ENCODE peak calls at places on chromosome 10, in six cellular contexts. One of them, this sample, is unnamed.

GRCh38 chr10:101560293-101561067 is 27.6 kb downstream of the POLL start:
- DNase-seq in HS-5: no peak
- DNase-seq in progenitor cell of endocrine pancreas: no peak
- DNase-seq in HTR-8/SVneo: no peak
- DNase-seq in astrocyte of the cerebellum: no peak
- DNase-seq in A549: no peak
- DNase-seq in this sample: peak; percentile 42

GRCh38 chr10:74991435-74991834 is 120.0 kb upstream of the SAMD8 start:
- DNase-seq in HS-5: no peak
- DNase-seq in progenitor cell of endocrine pancreas: no peak
- DNase-seq in HTR-8/SVneo: peak; percentile 48
- DNase-seq in astrocyte of the cerebellum: no peak
- DNase-seq in A549: peak; percentile 75
- DNase-seq in this sample: no peak

GRCh38 chr10:126459878-126460481 is 71.7 kb upstream of the ADAM12 start:
- DNase-seq in HS-5: peak; percentile 87
- DNase-seq in progenitor cell of endocrine pancreas: no peak
- DNase-seq in HTR-8/SVneo: peak; percentile 64
- DNase-seq in astrocyte of the cerebellum: peak; percentile 57
- DNase-seq in A549: peak; percentile 90
- DNase-seq in this sample: no peak

GRCh38 chr10:110336111-110336721 is 31.5 kb upstream of the SMNDC1 start:
- DNase-seq in HS-5: peak; percentile 94
- DNase-seq in progenitor cell of endocrine pancreas: no peak
- DNase-seq in HTR-8/SVneo: peak; percentile 58
- DNase-seq in astrocyte of the cerebellum: peak; percentile 94
- DNase-seq in A549: peak; percentile 73
- DNase-seq in this sample: no peak

GRCh38 chr10:72297281-72297967 is 23.7 kb downstream of the DDIT4 start:
- DNase-seq in HS-5: peak; percentile 90
- DNase-seq in progenitor cell of endocrine pancreas: no peak
- DNase-seq in HTR-8/SVneo: no peak
- DNase-seq in astrocyte of the cerebellum: peak; percentile 88
- DNase-seq in A549: no peak
- DNase-seq in this sample: peak; percentile 94

GRCh38 chr10:103798511-103798910 is 56.9 kb downstream of the SH3PXD2A start:
- DNase-seq in HS-5: no peak
- DNase-seq in progenitor cell of endocrine pancreas: no peak
- DNase-seq in HTR-8/SVneo: no peak
- DNase-seq in astrocyte of the cerebellum: no peak
- DNase-seq in A549: no peak
- DNase-seq in this sample: no peak

GRCh38 chr10:110747609-110748464 is 103.7 kb downstream of the RBM20 start:
- DNase-seq in HS-5: no peak
- DNase-seq in progenitor cell of endocrine pancreas: no peak
- DNase-seq in HTR-8/SVneo: no peak
- DNase-seq in astrocyte of the cerebellum: peak; percentile 16
- DNase-seq in A549: no peak
- DNase-seq in this sample: no peak

GRCh38 chr10:5434017-5434753 is 21.8 kb downstream of the NET1 start:
- DNase-seq in HS-5: no peak
- DNase-seq in progenitor cell of endocrine pancreas: no peak
- DNase-seq in HTR-8/SVneo: peak; percentile 19
- DNase-seq in astrocyte of the cerebellum: peak; percentile 48
- DNase-seq in A549: peak; percentile 40
- DNase-seq in this sample: no peak

GRCh38 chr10:16919076-16919972 is 102.1 kb upstream of the RSU1 start:
- DNase-seq in HS-5: no peak
- DNase-seq in progenitor cell of endocrine pancreas: no peak
- DNase-seq in HTR-8/SVneo: no peak
- DNase-seq in astrocyte of the cerebellum: no peak
- DNase-seq in A549: no peak
- DNase-seq in this sample: no peak

GRCh38 chr10:16445770-16446469 is 9.1 kb downstream of the PTER start:
- DNase-seq in HS-5: no peak
- DNase-seq in progenitor cell of endocrine pancreas: no peak
- DNase-seq in HTR-8/SVneo: no peak
- DNase-seq in astrocyte of the cerebellum: no peak
- DNase-seq in A549: no peak
- DNase-seq in this sample: no peak

GRCh38 chr10:116720241-116721047 is 21.9 kb downstream of the HSPA12A start:
- DNase-seq in HS-5: no peak
- DNase-seq in progenitor cell of endocrine pancreas: no peak
- DNase-seq in HTR-8/SVneo: no peak
- DNase-seq in astrocyte of the cerebellum: no peak
- DNase-seq in A549: no peak
- DNase-seq in this sample: no peak

GRCh38 chr10:84269773-84270172 is 24.9 kb downstream of the RGR start:
- DNase-seq in HS-5: peak; percentile 75
- DNase-seq in progenitor cell of endocrine pancreas: no peak
- DNase-seq in HTR-8/SVneo: peak; percentile 9
- DNase-seq in astrocyte of the cerebellum: peak; percentile 13
- DNase-seq in A549: no peak
- DNase-seq in this sample: no peak

GRCh38 chr10:100364735-100365391 is 17.8 kb downstream of the SCD start:
- DNase-seq in HS-5: no peak
- DNase-seq in progenitor cell of endocrine pancreas: no peak
- DNase-seq in HTR-8/SVneo: peak; percentile 84
- DNase-seq in astrocyte of the cerebellum: peak; percentile 61
- DNase-seq in A549: peak; percentile 89
- DNase-seq in this sample: peak; percentile 88

This sample was measured in right atrium auricular region.